ENCODE peak calls at places on chromosomes 6 and 20, in four cellular contexts. T is mesenchymal stem cell; C is activated T-helper 2 cell treated with anti-CD3 and anti-CD28 coated beads, Interferon-gamma antibody, Interleukin-2, Interleukin-4, amounts not matched to agents 10 μg/mL and 5 μg/mL and 100 μg/mL, durations not matched to agents 14 hours and 24 hours and 36 hours; J is adrenal gland. Q is an unnamed sample.

GRCh38 chr20:4076033-4076432 is 60.7 kb upstream of the RNF24 start:
- DNase-seq in J (no peak), T (no peak), C (no peak), Q (no peak)

GRCh38 chr6:16157909-16158308 is 29.0 kb downstream of the MYLIP start:
- DNase-seq in J (no peak), C (no peak), T (no peak), Q (peak)

GRCh38 chr6:19410477-19410876 is 426.7 kb upstream of the ID4 start:
- DNase-seq in C (no peak), J (no peak), T (no peak), Q (no peak)

GRCh38 chr6:145842693-145843546 is 28.3 kb upstream of the FBXO30 start:
- DNase-seq in C (no peak), T (peak), J (no peak), Q (no peak)

GRCh38 chr6:33622456-33623431 is 1.6 kb downstream of the ITPR3 start:
- DNase-seq in C (no peak), J (peak), T (peak), Q (no peak)

GRCh38 chr6:75431379-75431778 is 62.2 kb downstream of the FILIP1 start:
- DNase-seq in J (peak), T (peak), C (no peak), Q (peak)

GRCh38 chr6:71403422-71404134 is 115.0 kb downstream of the OGFRL1 start:
- DNase-seq in T (peak), J (no peak), C (no peak), Q (no peak)

GRCh38 chr6:73394577-73395354 is at the start of gene DDX43:
- DNase-seq in T (no peak), J (peak), C (peak), Q (peak)

GRCh38 chr6:16514249-16514648 is 247.0 kb downstream of the ATXN1 start:
- DNase-seq in T (peak), C (peak), J (no peak), Q (peak)

GRCh38 chr6:168525114-168525513 is 84.1 kb downstream of the SMOC2 start:
- DNase-seq in C (no peak), T (no peak), J (no peak), Q (no peak)

GRCh38 chr6:65638047-65638831 is 68.8 kb downstream of the EYS start:
- DNase-seq in C (no peak), T (no peak), J (no peak), Q (peak)

GRCh38 chr20:5143856-5144255 is 17.0 kb downstream of the CDS2 start:
- DNase-seq in C (no peak), T (no peak), J (no peak), Q (no peak)

GRCh38 chr6:15033850-15034203 is 212.0 kb upstream of the JARID2 start:
- DNase-seq in J (no peak), C (no peak), T (no peak), Q (no peak)

GRCh38 chr6:170207586-170207985 is 83.3 kb downstream of the DLL1 start:
- DNase-seq in C (no peak), J (no peak), T (no peak), Q (peak)

GRCh38 chr6:5435449-5435848 is 174.1 kb downstream of the FARS2 start:
- DNase-seq in J (no peak), C (no peak), T (peak), Q (no peak)

GRCh38 chr6:132797975-132798819 is at the start of gene SLC18B1:
- DNase-seq in J (peak), T (peak), C (peak), Q (peak)

GRCh38 chr20:34322267-34323105 is 19.3 kb upstream of the AHCY start:
- DNase-seq in J (no peak), C (no peak), T (no peak), Q (peak)

GRCh38 chr20:7926767-7927166 is 13.5 kb downstream of the HAO1 start:
- DNase-seq in T (peak), J (no peak), C (no peak), Q (peak)

GRCh38 chr6:110255356-110255755 is 75.1 kb downstream of the CDC40 start:
- DNase-seq in C (peak), T (peak), J (peak), Q (no peak)

GRCh38 chr6:16333580-16333979 is 95.2 kb downstream of the GMPR start:
- DNase-seq in C (no peak), T (peak), J (peak), Q (no peak)

GRCh38 chr20:38723069-38723981 is 961 bp upstream of the SLC32A1 start:
- DNase-seq in J (no peak), C (no peak), T (no peak), Q (peak)

GRCh38 chr6:114432380-114432779 is 89.6 kb upstream of the HS3ST5 start:
- DNase-seq in J (no peak), C (no peak), T (no peak), Q (peak)

GRCh38 chr20:51249215-51249614 is 226.3 kb upstream of the KCNG1 start:
- DNase-seq in C (no peak), J (no peak), T (no peak), Q (no peak)

GRCh38 chr6:169289671-169290408 is 36.2 kb upstream of the THBS2 start:
- DNase-seq in T (no peak), C (no peak), J (no peak), Q (no peak)

GRCh38 chr6:70398783-70399730 is 14.3 kb upstream of the FAM135A start:
- DNase-seq in C (no peak), J (no peak), T (peak), Q (no peak)

GRCh38 chr6:73774311-73774766 is 78.3 kb downstream of the CD109 start:
- DNase-seq in J (peak), C (no peak), T (peak), Q (no peak)

GRCh38 chr20:43843096-43843964 is 71.3 kb upstream of the TOX2 start:
- DNase-seq in T (peak), J (no peak), C (no peak), Q (no peak)

GRCh38 chr6:170597278-170597677 is 12.8 kb upstream of the PDCD2 start:
- DNase-seq in T (no peak), C (no peak), J (no peak), Q (no peak)

GRCh38 chr20:35387334-35387733 is 24.4 kb downstream of the UQCC1 start:
- DNase-seq in T (peak), J (no peak), C (no peak), Q (no peak)

GRCh38 chr6:116265081-116265829 is 11.4 kb upstream of the TSPYL4 start:
- DNase-seq in C (no peak), J (no peak), T (no peak), Q (no peak)

GRCh38 chr20:19864130-19864529 is 106.1 kb downstream of the RIN2 start:
- DNase-seq in T (no peak), C (no peak), J (no peak), Q (no peak)

GRCh38 chr6:149478631-149479314 is 6.0 kb downstream of the ZC3H12D start:
- DNase-seq in J (no peak), C (no peak), T (no peak), Q (no peak)

GRCh38 chr6:98525860-98526259 is 308.5 kb upstream of the POU3F2 start:
- DNase-seq in C (no peak), T (no peak), J (no peak), Q (no peak)

GRCh38 chr6:169775321-169775720 is 23.9 kb downstream of the ERMARD start:
- DNase-seq in J (no peak), T (no peak), C (no peak), Q (no peak)

GRCh38 chr20:13610205-13610604 is 28.5 kb downstream of the TASP1 start:
- DNase-seq in J (no peak), T (no peak), C (no peak), Q (no peak)

GRCh38 chr6:125154184-125155135 is 887 bp downstream of the TPD52L1 start:
- DNase-seq in T (peak), C (no peak), J (peak), Q (peak)

GRCh38 chr20:37414133-37414532 is 68.2 kb downstream of the SRC start:
- DNase-seq in C (no peak), T (no peak), J (no peak), Q (no peak)

GRCh38 chr20:17504898-17505663 is 26.1 kb downstream of the BFSP1 start:
- DNase-seq in J (peak), C (peak), T (peak), Q (peak)